ENCODE peak calls at places on chromosomes 16 and 17, in five cellular contexts. I is HCT116, P is breast epithelium, U is suprapubic skin, H is prostate gland. R is an unnamed sample.

GRCh38 chr17:83032781-83033180 is 46.6 kb upstream of the METRNL start:
- DNase-seq in U (no peak), P (no peak), I (no peak), H (no peak), R (peak; percentile 26)

GRCh38 chr17:44766409-44767038 is 7.7 kb downstream of the ADAM11 start:
- DNase-seq in P (no peak), I (no peak), H (no peak), U (no peak), R (peak; percentile 46)

GRCh38 chr16:57165923-57166322 is 19.9 kb downstream of the PSME3IP1 start:
- DNase-seq in U (no peak), H (no peak), P (no peak), I (no peak), R (peak; percentile 43)

GRCh38 chr17:64320613-64321553 is 57.8 kb upstream of the TEX2 start:
- DNase-seq in H (peak; percentile 41), U (peak; percentile 79), I (peak; percentile 90), P (no peak), R (peak; percentile 86)

GRCh38 chr16:51473091-51473490 is 322.0 kb upstream of the SALL1 start:
- DNase-seq in U (no peak), H (no peak), P (no peak), I (no peak), R (no peak)

GRCh38 chr17:14061666-14062560 is 7.4 kb upstream of the COX10 start:
- DNase-seq in H (peak; percentile 23), P (no peak), I (no peak), U (no peak), R (no peak)

GRCh38 chr16:14608111-14608566 is 21.9 kb downstream of the PARN start:
- DNase-seq in I (no peak), P (no peak), H (no peak), U (no peak), R (no peak)

GRCh38 chr16:64292953-64293352 is 828.9 kb downstream of the CDH11 start:
- DNase-seq in I (no peak), P (no peak), H (no peak), U (no peak), R (no peak)

GRCh38 chr17:41659813-41660212 is 28.9 kb upstream of the EIF1 start:
- DNase-seq in P (no peak), H (no peak), U (no peak), I (no peak), R (no peak)

GRCh38 chr16:78985736-78986605 is 614.6 kb downstream of the MAF start:
- DNase-seq in U (no peak), P (no peak), I (no peak), H (no peak), R (no peak)

GRCh38 chr16:68715471-68715870 is 21.6 kb upstream of the CDH1 start:
- DNase-seq in U (no peak), H (no peak), I (no peak), P (no peak), R (no peak)

GRCh38 chr17:59756236-59756818 is 48.9 kb downstream of the VMP1 start:
- DNase-seq in H (no peak), I (peak; percentile 94), U (no peak), P (no peak), R (no peak)

GRCh38 chr16:73095142-73095791 is 47.3 kb upstream of the ZFHX3 start:
- DNase-seq in P (no peak), I (no peak), U (no peak), H (no peak), R (no peak)

GRCh38 chr17:29086628-29087332 is 43.8 kb downstream of the PIPOX start:
- DNase-seq in P (no peak), U (no peak), H (no peak), I (no peak), R (no peak)

GRCh38 chr16:55126456-55126855 is 195.8 kb downstream of the IRX5 start:
- DNase-seq in H (no peak), P (no peak), U (no peak), I (no peak), R (no peak)

GRCh38 chr16:70789231-70789926 is 11.6 kb downstream of the VAC14 start:
- DNase-seq in U (no peak), P (peak; percentile 66), I (no peak), H (no peak), R (peak; percentile 82)

GRCh38 chr17:6639651-6640535 is 618 bp downstream of the KIAA0753 start:
- DNase-seq in I (no peak), P (peak; percentile 54), H (no peak), U (no peak), R (peak; percentile 71)

GRCh38 chr17:73091770-73092517 is 544 bp downstream of the SLC39A11 start:
- DNase-seq in U (no peak), H (peak; percentile 38), P (peak; percentile 39), I (no peak), R (no peak)

GRCh38 chr16:61274211-61274610 is 762.0 kb downstream of the CDH8 start:
- DNase-seq in P (no peak), I (no peak), H (no peak), U (no peak), R (no peak)

GRCh38 chr17:81340606-81341346 is 45.7 kb upstream of the SLC38A10 start:
- DNase-seq in U (no peak), P (no peak), H (no peak), I (no peak), R (peak; percentile 70)
- H3K4me3 ChIP-seq in U (peak overlapping the region; percentile 86), P (peak overlapping the region; percentile 69), H (peak overlapping the region; percentile 83), I (no peak overlapping the region), R (peak overlapping the region; percentile 92)

GRCh38 chr17:40464392-40464855 is 21.2 kb downstream of the IGFBP4 start:
- DNase-seq in U (no peak), I (no peak), P (no peak), H (no peak), R (no peak)

GRCh38 chr17:40461036-40461721 is 17.9 kb downstream of the IGFBP4 start:
- DNase-seq in U (no peak), I (no peak), H (no peak), P (no peak), R (peak; percentile 66)

GRCh38 chr17:40461774-40462342 is 18.6 kb downstream of the IGFBP4 start:
- DNase-seq in U (no peak), I (no peak), P (no peak), H (no peak), R (peak; percentile 70)

GRCh38 chr17:40462343-40463121 is 19.3 kb downstream of the IGFBP4 start:
- DNase-seq in I (no peak), H (no peak), P (no peak), U (no peak), R (peak; percentile 67)

GRCh38 chr17:40463122-40463550 is 19.9 kb downstream of the IGFBP4 start:
- DNase-seq in H (no peak), P (no peak), U (no peak), I (no peak), R (peak; percentile 66)
- TF ChIP-seq POLR2AphosphoS5 in H (no peak), P (no peak), U (no peak), I (no peak), R (no peak)

GRCh38 chr16:9114112-9114511 is 22.7 kb downstream of the HAPSTR1 start:
- DNase-seq in P (no peak), I (no peak), H (no peak), U (no peak), R (no peak)
- TF ChIP-seq POLR2A in P (no peak), I (no peak), H (no peak), U (no peak), R (no peak)

GRCh38 chr17:51046527-51047384 is 73.9 kb downstream of the SPAG9 start:
- DNase-seq in P (no peak), U (no peak), H (peak; percentile 74), I (no peak), R (peak; percentile 91)
- H3K4me3 ChIP-seq in P (peak overlapping the region; percentile 21), U (peak overlapping the region; percentile 29), H (no peak overlapping the region), I (no peak overlapping the region), R (peak overlapping the region; percentile 34)

GRCh38 chr17:27382025-27382424 is 74.2 kb upstream of the KSR1 start:
- DNase-seq in I (no peak), H (no peak), U (no peak), P (no peak), R (no peak)

GRCh38 chr17:27381007-27381501 is 75.2 kb upstream of the KSR1 start:
- DNase-seq in I (peak; percentile 74), H (peak; percentile 12), U (peak; percentile 78), P (no peak), R (peak; percentile 68)

GRCh38 chr17:27380551-27380950 is 75.7 kb upstream of the KSR1 start:
- DNase-seq in H (no peak), P (no peak), U (no peak), I (no peak), R (no peak)

GRCh38 chr17:27378482-27379200 is 77.6 kb upstream of the KSR1 start:
- DNase-seq in P (no peak), U (no peak), H (peak; percentile 14), I (no peak), R (peak; percentile 70)

GRCh38 chr17:27379863-27380533 is 76.2 kb upstream of the KSR1 start:
- DNase-seq in H (peak; percentile 60), P (no peak), U (no peak), I (no peak), R (peak; percentile 85)
- TF ChIP-seq POLR2AphosphoS5 in H (no peak), P (no peak), U (no peak), I (no peak), R (peak; percentile 15)

GRCh38 chr16:13112639-13113038 is 211.2 kb downstream of the SHISA9 start:
- DNase-seq in I (no peak), H (no peak), U (no peak), P (no peak), R (no peak)

GRCh38 chr16:13109171-13109570 is 207.8 kb downstream of the SHISA9 start:
- DNase-seq in U (no peak), I (no peak), H (no peak), P (no peak), R (no peak)

GRCh38 chr16:13113786-13114185 is 212.4 kb downstream of the SHISA9 start:
- DNase-seq in I (no peak), H (no peak), U (no peak), P (no peak), R (no peak)

GRCh38 chr16:13110124-13110796 is 208.9 kb downstream of the SHISA9 start:
- DNase-seq in H (no peak), U (no peak), P (no peak), I (no peak), R (peak; percentile 69)

GRCh38 chr16:13111747-13112146 is 210.3 kb downstream of the SHISA9 start:
- DNase-seq in I (no peak), P (no peak), H (no peak), U (no peak), R (no peak)
- TF ChIP-seq POLR2A in I (no peak), P (no peak), H (no peak), U (no peak), R (no peak)

DNA sequence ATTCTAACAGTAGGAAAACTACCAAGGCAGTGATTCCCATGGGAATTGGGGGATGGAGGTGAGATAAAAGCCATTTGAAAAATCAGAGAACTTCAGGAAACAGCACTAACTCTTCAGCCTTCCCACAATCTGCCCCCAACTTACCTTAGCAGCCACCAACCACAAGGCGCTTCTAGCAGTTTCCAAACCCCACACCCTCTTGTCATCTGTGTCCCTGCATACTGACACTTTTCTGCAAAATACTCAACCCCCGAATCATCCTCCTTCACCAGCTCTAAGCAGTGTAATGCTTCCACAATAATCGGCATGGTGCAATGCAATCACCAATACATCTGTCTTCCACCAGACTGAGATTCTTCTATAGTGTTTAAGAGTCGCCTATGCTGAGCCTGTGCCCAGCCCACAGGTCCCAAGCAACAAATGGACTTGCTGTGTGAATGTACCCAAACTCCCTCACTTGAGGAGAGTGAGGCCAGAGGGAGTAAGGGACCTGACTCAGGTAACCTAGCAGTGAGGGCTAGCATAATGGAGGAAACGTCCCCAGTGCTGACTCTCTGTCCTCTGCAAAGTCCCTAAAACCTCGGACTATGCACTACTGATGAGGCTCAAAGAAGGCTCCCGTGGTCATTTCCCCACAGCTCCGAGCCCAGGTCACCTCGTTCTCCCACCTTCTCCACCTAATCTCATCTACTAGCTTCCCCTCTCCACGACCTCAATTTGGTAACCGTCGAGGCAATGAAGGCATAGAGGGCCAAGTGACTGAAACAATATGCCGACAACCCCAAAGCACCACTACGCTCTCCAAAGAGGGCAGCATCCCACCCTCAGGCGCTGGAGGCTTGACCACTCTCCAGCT is 902 bp downstream of the DYNC1LI2 start:
- DNase-seq in P (no peak), H (no peak), U (no peak), I (no peak), R (no peak)
- H3K4me3 ChIP-seq in P (peak overlapping the region; percentile 99), H (peak overlapping the region; percentile 96), U (peak overlapping the region; percentile 92), I (peak overlapping the region; percentile 89), R (peak overlapping the region; percentile 95)

R was measured in sigmoid colon.